ENCODE peak calls at places on chromosomes 13 and 19, in five cellular contexts. One of them, this sample, is unnamed.

GRCh38 chr19:39832341-39833083 is 1.4 kb downstream of the DYRK1B start:
- DNase-seq in IMR-90: no peak
- DNase-seq in trophoblast cell: no peak
- DNase-seq in H9: no peak
- DNase-seq in H1: no peak
- DNase-seq in this sample: no peak

GRCh38 chr19:6767081-6767356 is 216 bp downstream of the SH2D3A start:
- DNase-seq in H9: no peak
- DNase-seq in IMR-90: no peak
- DNase-seq in trophoblast cell: peak; percentile 61
- DNase-seq in H1: no peak
- DNase-seq in this sample: no peak

GRCh38 chr13:50079278-50080157 is 64.3 kb downstream of the KCNRG start:
- DNase-seq in trophoblast cell: no peak
- DNase-seq in IMR-90: no peak
- DNase-seq in H1: no peak
- DNase-seq in H9: no peak
- DNase-seq in this sample: no peak

GRCh38 chr19:13505164-13505695 is 1.0 kb downstream of the CACNA1A start:
- DNase-seq in trophoblast cell: no peak
- DNase-seq in H9: no peak
- DNase-seq in IMR-90: no peak
- DNase-seq in H1: peak; percentile 60
- DNase-seq in this sample: peak; percentile 17

GRCh38 chr19:49442793-49443365 is 1.6 kb upstream of the SLC17A7 start:
- DNase-seq in trophoblast cell: peak; percentile 92
- DNase-seq in H9: peak; percentile 100
- DNase-seq in H1: peak; percentile 100
- DNase-seq in IMR-90: peak; percentile 73
- DNase-seq in this sample: peak; percentile 92

GRCh38 chr13:90201198-90201597 is 1146.3 kb upstream of the MIR17HG start:
- DNase-seq in H1: no peak
- DNase-seq in H9: no peak
- DNase-seq in IMR-90: no peak
- DNase-seq in trophoblast cell: no peak
- DNase-seq in this sample: no peak

GRCh38 chr19:5585461-5586299 is 17.9 kb upstream of the TINCR start:
- DNase-seq in trophoblast cell: no peak
- DNase-seq in IMR-90: no peak
- DNase-seq in H1: peak; percentile 85
- DNase-seq in H9: peak; percentile 84
- DNase-seq in this sample: peak; percentile 43

GRCh38 chr13:22012676-22013075 is 341.8 kb downstream of the FGF9 start:
- DNase-seq in IMR-90: no peak
- DNase-seq in H9: no peak
- DNase-seq in H1: no peak
- DNase-seq in trophoblast cell: no peak
- DNase-seq in this sample: no peak

GRCh38 chr19:42634409-42635232 is 39.9 kb upstream of the CEACAM8 start:
- DNase-seq in trophoblast cell: peak; percentile 74
- DNase-seq in H1: peak; percentile 47
- DNase-seq in H9: no peak
- DNase-seq in IMR-90: peak; percentile 20
- DNase-seq in this sample: no peak

GRCh38 chr19:18266863-18267686 is 7.2 kb downstream of the IQCN start:
- DNase-seq in H1: no peak
- DNase-seq in trophoblast cell: no peak
- DNase-seq in H9: no peak
- DNase-seq in IMR-90: no peak
- DNase-seq in this sample: no peak

GRCh38 chr19:36120092-36120983 is 5.1 kb downstream of the TBCB start:
- DNase-seq in trophoblast cell: no peak
- DNase-seq in H9: no peak
- DNase-seq in H1: no peak
- DNase-seq in IMR-90: no peak
- DNase-seq in this sample: no peak

DNA sequence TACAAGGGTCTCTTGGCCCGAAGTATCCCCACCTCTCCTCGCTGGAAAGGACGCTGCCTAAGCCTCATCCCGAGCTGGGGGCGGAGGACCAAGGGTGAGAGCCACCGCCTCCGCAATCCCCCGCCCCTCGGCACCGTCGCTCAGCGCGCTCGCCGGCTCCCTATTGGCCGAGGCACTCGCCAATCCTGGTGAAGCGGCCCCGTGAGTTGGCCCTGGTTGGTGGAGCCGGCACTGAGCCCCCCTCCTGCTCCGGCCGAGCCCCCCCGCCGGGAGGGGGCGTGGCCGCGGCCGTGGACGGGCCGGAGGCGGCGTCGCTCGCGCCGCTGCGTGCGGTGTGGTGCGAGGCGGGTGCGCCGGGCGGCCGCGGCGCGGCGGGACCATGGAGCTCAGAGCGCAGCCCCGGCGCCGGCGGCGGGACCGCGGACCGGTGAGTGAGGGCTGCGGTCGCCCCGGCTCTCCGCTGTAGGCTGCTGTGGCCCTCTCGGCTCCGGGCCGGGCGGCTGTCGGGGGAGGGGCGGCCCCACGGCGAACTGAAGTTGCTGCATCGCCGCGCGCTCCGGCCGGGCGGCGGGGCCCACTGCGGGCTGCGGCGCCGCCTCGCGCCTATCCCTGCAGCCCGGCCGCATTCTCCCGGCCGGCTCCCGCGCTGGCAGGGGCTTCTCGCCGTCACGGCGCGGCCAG is at the start of gene WASF3:
- DNase-seq in H1: peak; percentile 95
- DNase-seq in IMR-90: peak; percentile 90
- DNase-seq in H9: peak; percentile 97
- DNase-seq in trophoblast cell: peak; percentile 85
- DNase-seq in this sample: peak; percentile 95
- H3K4ac ChIP-seq in H1: no peak within 1 kb of the TSS
- H3K4ac ChIP-seq in IMR-90: peak within 1 kb of the TSS; percentile 80
- H3K4ac ChIP-seq in H9: no peak within 1 kb of the TSS
- H3K4ac ChIP-seq in trophoblast cell: no peak within 1 kb of the TSS
- H3K4ac ChIP-seq in this sample: peak within 1 kb of the TSS; percentile 42

GRCh38 chr13:40570930-40571329 is 95.5 kb downstream of the FOXO1 start:
- DNase-seq in H1: no peak
- DNase-seq in IMR-90: no peak
- DNase-seq in H9: no peak
- DNase-seq in trophoblast cell: no peak
- DNase-seq in this sample: no peak
- H3K4me1 ChIP-seq in H1: peaks cover 20% of the 10 kb centered on the region
- H3K4me1 ChIP-seq in IMR-90: no peaks in the 10 kb centered on the region
- H3K4me1 ChIP-seq in H9: peaks cover 13% of the 10 kb centered on the region
- H3K4me1 ChIP-seq in trophoblast cell: peaks cover 8% of the 10 kb centered on the region
- H3K4me1 ChIP-seq in this sample: peaks cover 5% of the 10 kb centered on the region

GRCh38 chr13:99198630-99199029 is 2.0 kb upstream of the UBAC2 start:
- DNase-seq in H9: no peak
- DNase-seq in trophoblast cell: peak; percentile 95
- DNase-seq in IMR-90: no peak
- DNase-seq in H1: no peak
- DNase-seq in this sample: no peak

GRCh38 chr13:99197257-99197651 is 3.4 kb upstream of the UBAC2 start:
- DNase-seq in H9: no peak
- DNase-seq in H1: no peak
- DNase-seq in IMR-90: no peak
- DNase-seq in trophoblast cell: peak; percentile 45
- DNase-seq in this sample: no peak

GRCh38 chr13:99203601-99204579 is 3.2 kb downstream of the UBAC2 start:
- DNase-seq in trophoblast cell: no peak
- DNase-seq in IMR-90: no peak
- DNase-seq in H1: no peak
- DNase-seq in H9: no peak
- DNase-seq in this sample: no peak

GRCh38 chr13:99199541-99200432 is 867 bp upstream of the UBAC2 start:
- DNase-seq in H9: no peak
- DNase-seq in H1: no peak
- DNase-seq in IMR-90: no peak
- DNase-seq in trophoblast cell: peak; percentile 49
- DNase-seq in this sample: no peak

GRCh38 chr13:99200433-99201167 is at the start of gene UBAC2:
- DNase-seq in IMR-90: peak; percentile 91
- DNase-seq in trophoblast cell: peak; percentile 99
- DNase-seq in H1: peak; percentile 96
- DNase-seq in H9: peak; percentile 94
- DNase-seq in this sample: peak; percentile 96
- H3K4ac ChIP-seq in IMR-90: peak within 1 kb of the TSS; percentile 95
- H3K4ac ChIP-seq in trophoblast cell: peak within 1 kb of the TSS; percentile 97
- H3K4ac ChIP-seq in H1: no peak within 1 kb of the TSS
- H3K4ac ChIP-seq in H9: peak within 1 kb of the TSS; percentile 51
- H3K4ac ChIP-seq in this sample: peak within 1 kb of the TSS; percentile 60

GRCh38 chr13:36819064-36819810 is at the start of gene RFXAP:
- DNase-seq in H1: peak; percentile 96
- DNase-seq in H9: peak; percentile 93
- DNase-seq in IMR-90: peak; percentile 81
- DNase-seq in trophoblast cell: peak; percentile 94
- DNase-seq in this sample: peak; percentile 90
- H3K4me1 ChIP-seq in H1: peaks cover 9% of the 10 kb centered on the region
- H3K4me1 ChIP-seq in H9: no peaks in the 10 kb centered on the region
- H3K4me1 ChIP-seq in IMR-90: no peaks in the 10 kb centered on the region
- H3K4me1 ChIP-seq in trophoblast cell: peaks cover 5% of the 10 kb centered on the region
- H3K4me1 ChIP-seq in this sample: peaks cover 2% of the 10 kb centered on the region

GRCh38 chr19:28794301-28794700 is 418.6 kb downstream of the UQCRFS1 start:
- DNase-seq in H9: no peak
- DNase-seq in H1: no peak
- DNase-seq in IMR-90: no peak
- DNase-seq in trophoblast cell: no peak
- DNase-seq in this sample: no peak

DNA sequence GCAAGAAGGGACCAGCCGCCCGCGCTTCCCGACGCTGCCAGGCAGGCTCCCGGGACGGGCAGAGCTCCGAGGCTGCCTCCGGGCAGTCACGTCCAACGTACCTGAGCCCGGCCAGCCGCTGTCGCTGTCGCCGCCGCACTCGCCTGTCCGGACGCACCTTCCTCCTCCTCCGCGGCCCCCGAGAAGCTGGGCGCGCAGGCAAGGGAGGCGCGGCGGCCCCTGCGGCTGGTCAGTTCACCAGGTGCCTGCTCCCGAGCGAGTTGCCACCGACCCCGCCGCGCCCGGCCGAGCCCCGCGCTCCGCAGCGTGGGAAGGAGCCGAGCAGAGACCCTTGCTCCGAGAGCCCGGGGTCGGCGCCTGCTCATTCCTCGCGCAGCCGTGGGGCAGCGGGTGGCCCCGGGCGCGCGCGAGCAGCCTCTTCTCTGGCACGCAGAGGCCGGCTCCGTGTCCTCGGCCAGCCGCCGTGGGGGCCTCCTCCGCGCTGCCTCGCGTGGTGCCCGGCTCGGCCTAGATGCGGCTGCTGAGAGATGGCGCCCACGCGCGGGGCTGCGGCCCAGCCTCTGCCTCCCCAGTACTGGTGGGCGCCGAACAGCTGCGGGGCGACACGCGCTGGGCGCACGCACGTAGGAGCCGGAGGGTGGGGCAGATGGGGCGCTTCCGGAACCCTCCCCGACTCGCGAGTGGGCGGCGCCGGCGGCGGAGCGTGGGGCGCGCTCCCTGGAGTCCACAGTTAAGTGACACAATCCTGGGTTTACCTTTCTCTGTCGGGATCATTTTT is 419.4 kb downstream of the UQCRFS1 start:
- DNase-seq in H9: peak; percentile 52
- DNase-seq in trophoblast cell: no peak
- DNase-seq in IMR-90: no peak
- DNase-seq in H1: peak; percentile 67
- DNase-seq in this sample: peak; percentile 6
- H3K4ac ChIP-seq in H9: no peak overlapping the region
- H3K4ac ChIP-seq in trophoblast cell: no peak overlapping the region
- H3K4ac ChIP-seq in IMR-90: no peak overlapping the region
- H3K4ac ChIP-seq in H1: no peak overlapping the region
- H3K4ac ChIP-seq in this sample: no peak overlapping the region